ENCODE peak calls at places on chromosomes 12 and 14, in seven cellular contexts. M is neuronal stem cell, V is IMR-90, G is mesenchymal stem cell, T is trophoblast cell, B is H9, E is H1. L is an unnamed sample.

GRCh38 chr12:6958609-6959375 is 7.6 kb downstream of the PTPN6 start:
- DNase-seq in M (no peak), V (no peak), G (no peak), T (no peak), B (no peak), E (no peak), L (no peak)

GRCh38 chr14:24426912-24427536 is 2.4 kb downstream of the CBLN3 start:
- DNase-seq in M (no peak), V (no peak), G (no peak), T (no peak), B (peak), E (no peak), L (peak)

GRCh38 chr12:41856228-41856627 is 288.4 kb downstream of the GXYLT1 start:
- DNase-seq in M (no peak), V (no peak), G (no peak), T (no peak), B (no peak), E (no peak), L (no peak)

GRCh38 chr14:103071544-103072251 is 12.3 kb upstream of the LBHD2 start:
- DNase-seq in M (no peak), V (no peak), G (no peak), T (peak), B (no peak), E (no peak), L (no peak)

GRCh38 chr14:91403069-91403600 is 14.5 kb downstream of the CCDC88C start:
- DNase-seq in M (no peak), V (no peak), G (no peak), T (no peak), B (peak), E (no peak), L (no peak)

GRCh38 chr14:77559381-77559780 is 57.1 kb downstream of the SPTLC2 start:
- DNase-seq in M (no peak), V (no peak), G (no peak), T (no peak), B (no peak), E (no peak), L (no peak)

GRCh38 chr14:23099212-23099861 is 4.0 kb downstream of the C14orf119 start:
- DNase-seq in M (no peak), V (no peak), G (no peak), T (no peak), B (no peak), E (no peak), L (no peak)

GRCh38 chr14:64092940-64093339 is 201.2 kb downstream of the ESR2 start:
- DNase-seq in M (no peak), V (no peak), G (no peak), T (peak), B (no peak), E (no peak), L (no peak)

GRCh38 chr12:55673638-55674037 is 34.1 kb downstream of the ITGA7 start:
- DNase-seq in M (no peak), V (no peak), G (no peak), T (no peak), B (no peak), E (no peak), L (no peak)

GRCh38 chr12:124347805-124348658 is 53.1 kb downstream of the RFLNA start:
- DNase-seq in M (no peak), V (no peak), G (no peak), T (no peak), B (no peak), E (no peak), L (no peak)

GRCh38 chr12:59087077-59087673 is 166.9 kb upstream of the LRIG3 start:
- DNase-seq in M (no peak), V (peak), G (peak), T (no peak), B (no peak), E (no peak), L (no peak)

GRCh38 chr12:1806301-1807106 is 13.9 kb upstream of the LRTM2 start:
- DNase-seq in M (no peak), V (no peak), G (no peak), T (no peak), B (no peak), E (no peak), L (no peak)

GRCh38 chr14:26286066-26286791 is 311.6 kb downstream of the NOVA1 start:
- DNase-seq in M (no peak), V (peak), G (peak), T (no peak), B (no peak), E (no peak), L (no peak)

GRCh38 chr14:95409472-95410307 is 90.0 kb upstream of the CLMN start:
- DNase-seq in M (no peak), V (no peak), G (no peak), T (no peak), B (no peak), E (no peak), L (no peak)

GRCh38 chr14:21686468-21686867 is 12.8 kb upstream of the OR4E1 start:
- DNase-seq in M (no peak), V (no peak), G (no peak), T (no peak), B (no peak), E (no peak), L (no peak)

GRCh38 chr12:110228756-110229155 is 52.3 kb upstream of the ATP2A2 start:
- DNase-seq in M (no peak), V (no peak), G (no peak), T (no peak), B (no peak), E (no peak), L (no peak)
- H3K23ac ChIP-seq in M (no peak), V (no peak), G (no peak), T (no peak), B (no peak), E (no peak), L (no peak)

GRCh38 chr14:33271891-33272290 is 333.2 kb downstream of the NPAS3 start:
- DNase-seq in M (no peak), V (no peak), G (no peak), T (no peak), B (no peak), E (no peak), L (no peak)

GRCh38 chr14:33273978-33274377 is 335.3 kb downstream of the NPAS3 start:
- DNase-seq in M (no peak), V (no peak), G (no peak), T (no peak), B (no peak), E (no peak), L (no peak)

GRCh38 chr14:33275879-33276278 is 337.2 kb downstream of the NPAS3 start:
- DNase-seq in M (no peak), V (no peak), G (no peak), T (no peak), B (no peak), E (no peak), L (no peak)

DNA sequence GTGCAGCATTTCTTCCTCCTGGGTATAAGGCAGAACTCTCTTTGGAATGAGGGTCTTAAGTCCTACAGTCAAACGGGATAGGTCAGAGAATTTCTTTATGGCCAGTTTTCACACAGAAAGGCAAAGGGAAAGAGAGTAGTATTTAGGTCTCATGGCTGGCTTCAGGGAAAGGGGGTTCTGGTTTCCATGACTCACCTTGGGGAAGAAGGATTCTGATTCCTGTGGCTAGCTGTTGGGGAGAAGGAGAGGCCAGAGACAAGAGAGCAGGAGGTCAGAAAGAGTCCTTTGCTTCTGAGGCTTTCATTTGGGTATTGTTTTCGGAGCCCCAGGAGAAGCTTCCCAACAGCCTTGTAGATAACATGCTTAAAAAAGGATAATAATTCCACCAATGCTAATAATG is 332.5 kb downstream of the NPAS3 start:
- DNase-seq in M (no peak), V (no peak), G (peak), T (no peak), B (no peak), E (no peak), L (peak)
- H3K23ac ChIP-seq in M (no peak), V (no peak), G (no peak), T (no peak), B (no peak), E (no peak), L (no peak)

DNA sequence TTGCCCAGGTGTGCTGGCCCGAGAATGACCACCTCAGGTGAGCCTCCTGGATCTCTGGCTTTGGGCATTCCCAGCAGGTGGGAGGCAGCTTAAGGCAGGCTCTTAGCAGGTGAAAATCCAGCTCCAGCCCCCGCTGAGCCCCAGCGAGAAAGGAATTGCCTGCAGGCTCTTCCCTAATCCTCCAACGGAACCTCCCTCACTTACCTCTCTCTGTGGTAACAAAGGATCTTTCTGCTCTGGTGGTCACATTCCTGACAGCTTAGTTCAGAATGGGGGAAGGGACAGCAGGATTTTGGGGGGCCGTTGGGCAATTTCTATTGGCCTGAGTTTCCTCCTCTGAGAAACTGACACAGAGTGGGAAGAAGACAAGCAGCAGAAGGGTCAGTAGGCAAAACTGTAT is 116.0 kb upstream of the LHX5 start:
- DNase-seq in M (peak), V (no peak), G (no peak), T (no peak), B (peak), E (peak), L (peak)
- H3K23ac ChIP-seq in M (no peak), V (no peak), G (no peak), T (no peak), B (no peak), E (no peak), L (no peak)

GRCh38 chr14:71478542-71478941 is 453.7 kb upstream of the RGS6 start:
- DNase-seq in M (no peak), V (peak), G (peak), T (peak), B (no peak), E (no peak), L (no peak)
- H3K23ac ChIP-seq in M (no peak), V (no peak), G (no peak), T (no peak), B (no peak), E (no peak), L (no peak)

DNA sequence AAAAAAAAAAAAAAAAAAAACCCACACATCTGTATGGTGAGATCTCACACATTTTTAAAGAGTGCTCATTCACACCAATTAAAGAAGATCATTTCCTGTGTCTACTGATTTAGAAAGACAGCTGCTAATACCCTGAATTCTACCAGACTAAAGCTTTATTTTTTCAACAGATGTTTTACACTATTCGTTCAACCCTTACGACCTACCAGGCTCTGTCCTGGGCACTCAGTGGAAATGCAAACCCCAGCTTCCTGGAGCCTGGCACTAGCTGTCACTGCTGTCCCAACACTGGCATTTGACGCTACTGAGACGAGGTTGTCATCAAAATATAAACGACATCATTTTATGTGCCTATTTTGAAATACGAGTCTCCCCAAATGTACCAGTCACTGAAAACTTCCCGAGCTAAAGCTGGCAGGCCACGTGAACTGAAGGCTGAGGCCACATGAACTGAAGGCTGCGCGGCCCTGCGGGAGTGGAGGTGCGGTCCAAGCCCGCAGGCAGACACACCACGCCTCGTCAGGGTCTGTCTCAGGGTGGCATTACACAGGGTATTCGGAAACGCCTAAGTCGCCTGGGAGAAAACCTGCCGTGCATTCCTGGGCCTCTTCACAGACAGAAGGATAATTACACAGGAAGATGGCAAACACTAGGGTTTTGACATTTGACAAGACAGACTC is 27.2 kb downstream of the SLC15A4 start:
- DNase-seq in M (no peak), V (no peak), G (no peak), T (no peak), B (no peak), E (no peak), L (no peak)
- H3K23ac ChIP-seq in M (peak), V (peak), G (no peak), T (no peak), B (no peak), E (no peak), L (no peak)

DNA sequence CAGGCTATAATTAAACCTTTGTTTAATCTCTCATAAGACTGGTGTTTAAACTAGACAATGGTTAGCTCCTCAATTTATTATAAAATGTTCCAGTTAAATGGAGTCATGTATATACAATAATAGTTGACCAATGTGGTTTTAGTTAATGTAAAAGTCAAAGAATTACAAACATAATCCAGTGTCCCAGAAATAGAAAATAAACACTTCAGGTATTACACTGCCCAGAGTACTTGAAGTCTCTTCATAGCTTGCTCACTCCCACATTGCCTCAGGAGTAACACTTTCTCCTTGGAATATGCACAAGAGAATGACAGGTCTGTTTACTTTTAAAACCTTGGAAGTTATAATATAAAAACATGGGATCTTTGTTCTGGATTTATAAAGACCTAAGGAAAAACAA is 60.5 kb downstream of the SLC38A1 start:
- DNase-seq in M (no peak), V (no peak), G (no peak), T (no peak), B (no peak), E (no peak), L (no peak)
- H3K23ac ChIP-seq in M (no peak), V (no peak), G (no peak), T (no peak), B (no peak), E (no peak), L (no peak)